ENCODE peak calls at places on chromosomes 13 and 19, in nine cellular contexts. Y is Karpas-422; W is heart left ventricle; D is H1; A is Peyer's patch; U is thoracic aorta; G is MM.1S; M is CD4-positive, alpha-beta T cell; V is mammary epithelial cell. K is an unnamed sample.

GRCh38 chr19:32404939-32405430 is 585 bp upstream of the DPY19L3 start:
- DNase-seq in W (peak; percentile 71), A (peak; percentile 72), D (peak; percentile 67), G (peak; percentile 8), M (no peak), V (no peak), Y (no peak), U (no peak), K (no peak)

GRCh38 chr13:108902557-108903155 is 273.2 kb downstream of the MYO16 start:
- DNase-seq in D (no peak), W (no peak), U (no peak), A (no peak), Y (no peak), M (no peak), V (peak; percentile 81), G (peak; percentile 31), K (no peak)

GRCh38 chr13:48214519-48215121 is 18.4 kb upstream of the ITM2B start:
- DNase-seq in A (no peak), W (no peak), V (peak; percentile 57), Y (no peak), U (no peak), G (no peak), M (no peak), D (no peak), K (no peak)

GRCh38 chr13:21229241-21230024 is 53.0 kb downstream of the MRPL57 start:
- DNase-seq in Y (no peak), A (no peak), G (no peak), M (no peak), U (no peak), D (no peak), W (no peak), V (no peak), K (no peak)

GRCh38 chr13:31591834-31592233 is 147.5 kb upstream of the RXFP2 start:
- DNase-seq in V (no peak), M (no peak), Y (no peak), G (no peak), W (no peak), D (no peak), A (no peak), U (no peak), K (no peak)

GRCh38 chr13:34076943-34077703 is 259.2 kb downstream of the RFC3 start:
- DNase-seq in V (peak; percentile 16), U (no peak), A (no peak), W (no peak), D (no peak), Y (peak; percentile 68), M (no peak), G (peak; percentile 23), K (no peak)

GRCh38 chr13:98254541-98254940 is 77.5 kb upstream of the RNF113B start:
- DNase-seq in W (no peak), Y (no peak), A (no peak), D (no peak), M (no peak), G (no peak), V (no peak), U (no peak), K (no peak)

GRCh38 chr19:3712663-3713531 is 4.7 kb downstream of the TJP3 start:
- DNase-seq in A (peak; percentile 75), G (no peak), M (no peak), Y (no peak), D (no peak), V (no peak), W (no peak), U (no peak), K (no peak)

GRCh38 chr19:2612619-2613249 is 89.8 kb downstream of the GNG7 start:
- DNase-seq in A (no peak), Y (no peak), M (no peak), G (no peak), D (no peak), V (no peak), W (no peak), U (no peak), K (no peak)

GRCh38 chr13:28486144-28486543 is 8.8 kb downstream of the FLT1 start:
- DNase-seq in U (no peak), M (no peak), D (no peak), A (no peak), V (no peak), W (no peak), G (no peak), Y (no peak), K (no peak)

GRCh38 chr13:79404361-79404760 is 1.7 kb downstream of the RBM26 start:
- DNase-seq in Y (no peak), M (no peak), V (no peak), W (no peak), U (no peak), D (no peak), A (no peak), G (no peak), K (no peak)

GRCh38 chr13:107713314-107713713 is 502.0 kb downstream of the LIG4 start:
- DNase-seq in G (no peak), W (no peak), M (no peak), A (no peak), U (no peak), D (no peak), Y (no peak), V (no peak), K (no peak)

GRCh38 chr13:108225440-108225839 is 7.2 kb downstream of the ABHD13 start:
- DNase-seq in V (no peak), A (no peak), Y (no peak), W (no peak), M (no peak), D (no peak), G (no peak), U (no peak), K (no peak)

GRCh38 chr19:30225615-30226463 is 146.3 kb upstream of the ZNF536 start:
- DNase-seq in W (no peak), U (no peak), D (no peak), G (no peak), V (no peak), M (no peak), Y (no peak), A (no peak), K (no peak)

GRCh38 chr19:17560205-17560595 is 4.8 kb downstream of the COLGALT1 start:
- DNase-seq in G (no peak), U (no peak), W (peak; percentile 80), Y (no peak), A (no peak), V (no peak), M (no peak), D (no peak), K (no peak)

DNA sequence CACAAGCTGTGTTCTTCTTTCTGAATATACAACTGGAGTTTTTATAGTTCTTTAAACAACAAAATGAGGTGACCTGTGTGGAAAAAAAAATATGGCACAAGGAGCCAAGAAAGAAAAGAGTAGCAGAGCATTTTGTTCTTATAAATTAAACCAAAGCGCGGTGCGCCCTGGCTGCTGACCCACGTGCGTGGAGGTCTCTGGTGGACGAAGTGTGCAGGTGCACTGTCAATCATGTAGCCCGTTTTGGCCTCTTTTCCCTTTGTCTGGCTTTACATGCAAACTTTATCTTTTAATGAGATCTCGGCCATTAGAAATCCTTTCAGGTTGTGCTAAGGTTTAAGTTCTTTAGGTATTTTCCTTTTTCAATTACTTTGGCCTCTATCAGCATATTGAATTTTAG is 443.8 kb upstream of the SLC10A2 start:
- DNase-seq in M (no peak), W (no peak), U (no peak), G (no peak), D (no peak), V (no peak), Y (no peak), A (no peak), K (no peak)
- H3K9me3 ChIP-seq in M (no peaks in the 10 kb centered on the region), W (no peaks in the 10 kb centered on the region), U (no peaks in the 10 kb centered on the region), G (no peaks in the 10 kb centered on the region), D (peaks cover 6% of the 10 kb centered on the region), V (no peaks in the 10 kb centered on the region), Y (peaks cover 12% of the 10 kb centered on the region), A (no peaks in the 10 kb centered on the region), K (no peaks in the 10 kb centered on the region)

GRCh38 chr19:8827277-8827676 is 4.8 kb downstream of the ZNF558 start:
- DNase-seq in W (no peak), G (no peak), Y (no peak), D (no peak), V (no peak), A (no peak), M (no peak), U (no peak), K (no peak)

GRCh38 chr19:8831832-8832131 is 322 bp downstream of the ZNF558 start:
- DNase-seq in A (no peak), Y (no peak), V (no peak), G (no peak), M (no peak), D (peak; percentile 42), U (no peak), W (no peak), K (no peak)

GRCh38 chr19:8821748-8822241 is 10.3 kb downstream of the ZNF558 start:
- DNase-seq in M (no peak), D (no peak), V (no peak), G (no peak), A (no peak), W (no peak), U (no peak), Y (no peak), K (no peak)

GRCh38 chr19:8831373-8831772 is 731 bp downstream of the ZNF558 start:
- DNase-seq in A (no peak), U (no peak), D (no peak), W (no peak), Y (no peak), G (no peak), V (no peak), M (no peak), K (no peak)

GRCh38 chr19:8826371-8826770 is 5.7 kb downstream of the ZNF558 start:
- DNase-seq in A (no peak), M (no peak), Y (no peak), U (no peak), W (no peak), G (no peak), V (no peak), D (no peak), K (no peak)
- H3K9me3 ChIP-seq in A (no peaks in the 10 kb centered on the region), M (no peaks in the 10 kb centered on the region), Y (no peaks in the 10 kb centered on the region), U (no peaks in the 10 kb centered on the region), W (no peaks in the 10 kb centered on the region), G (no peaks in the 10 kb centered on the region), V (peaks cover 27% of the 10 kb centered on the region), D (peaks cover 28% of the 10 kb centered on the region), K (no peaks in the 10 kb centered on the region)

DNA sequence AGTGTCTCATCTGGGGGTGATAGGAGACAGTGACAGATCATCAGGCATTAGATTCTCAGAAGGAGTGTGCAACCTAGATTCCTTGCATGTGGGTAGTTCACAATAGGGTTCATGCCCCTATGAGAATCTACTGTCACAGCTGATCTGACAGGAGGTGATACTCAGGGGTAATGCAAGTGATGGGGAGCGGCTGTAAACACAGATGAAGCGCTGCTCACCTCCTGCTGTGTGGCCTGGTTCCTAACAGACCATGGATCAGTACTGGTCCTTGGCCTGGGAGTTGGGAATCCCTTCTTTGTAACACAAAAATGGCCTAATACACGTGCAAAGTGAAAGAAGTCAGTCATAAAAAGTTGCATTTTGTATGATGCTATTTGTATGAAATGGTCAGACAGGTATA is 107.6 kb upstream of the TUBA3C start:
- DNase-seq in D (no peak), Y (no peak), V (no peak), W (no peak), G (no peak), U (no peak), A (no peak), M (no peak), K (no peak)
- H3K9me3 ChIP-seq in D (peaks cover 58% of the 10 kb centered on the region), Y (no peaks in the 10 kb centered on the region), V (peaks cover 27% of the 10 kb centered on the region), W (no peaks in the 10 kb centered on the region), G (no peaks in the 10 kb centered on the region), U (no peaks in the 10 kb centered on the region), A (no peaks in the 10 kb centered on the region), M (no peaks in the 10 kb centered on the region), K (no peaks in the 10 kb centered on the region)

DNA sequence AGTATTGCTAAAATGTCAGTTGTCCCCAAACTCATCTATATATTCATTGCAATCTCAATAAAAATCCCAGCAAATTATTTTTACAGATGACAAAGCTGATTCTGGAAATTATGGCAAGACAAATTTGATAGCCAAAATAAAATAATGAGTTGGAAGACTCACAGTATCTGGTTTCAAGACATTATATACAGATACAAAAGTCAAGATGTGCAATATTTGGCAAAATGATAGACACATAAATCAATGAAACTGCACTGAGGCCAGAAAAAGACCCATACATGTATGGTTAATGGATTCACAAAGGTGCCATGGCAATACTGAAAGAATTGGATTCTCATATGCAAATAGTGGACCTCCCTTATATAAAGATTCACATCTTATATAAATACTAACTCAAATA is 24.2 kb downstream of the ZNF45 start:
- DNase-seq in V (no peak), A (no peak), M (no peak), W (no peak), Y (no peak), D (no peak), U (no peak), G (no peak), K (no peak)
- H3K9me3 ChIP-seq in V (peaks cover 35% of the 10 kb centered on the region), A (peaks cover 32% of the 10 kb centered on the region), M (peaks cover 95% of the 10 kb centered on the region), W (peaks cover 4% of the 10 kb centered on the region), Y (peaks cover 47% of the 10 kb centered on the region), D (peaks cover 58% of the 10 kb centered on the region), U (peaks cover 93% of the 10 kb centered on the region), G (no peaks in the 10 kb centered on the region), K (peaks cover 31% of the 10 kb centered on the region)